ENCODE peak calls at places on chromosomes 11 and 22, in six cellular contexts. I, E, A, Y, H and R are unnamed samples.

GRCh38 chr11:2210366-2211112 is 38.9 kb upstream of the TH start:
- DNase-seq in I (no peak), E (no peak), A (no peak), Y (no peak), H (no peak), R (no peak)

GRCh38 chr11:8017894-8018741 is 31.0 kb downstream of the EIF3F start:
- DNase-seq in I (no peak), E (no peak), A (peak), Y (no peak), H (no peak), R (no peak)

GRCh38 chr11:130546901-130547694 is 98.7 kb downstream of the ADAMTS15 start:
- DNase-seq in I (no peak), E (no peak), A (no peak), Y (no peak), H (no peak), R (no peak)

GRCh38 chr11:82176365-82176764 is 557.3 kb downstream of the FAM181B start:
- DNase-seq in I (no peak), E (no peak), A (no peak), Y (no peak), H (no peak), R (no peak)

GRCh38 chr22:45484742-45485141 is 17.9 kb upstream of the FBLN1 start:
- DNase-seq in I (no peak), E (no peak), A (no peak), Y (no peak), H (no peak), R (no peak)

GRCh38 chr22:20060700-20061480 is 19.2 kb upstream of the DGCR8 start:
- DNase-seq in I (no peak), E (no peak), A (no peak), Y (no peak), H (no peak), R (no peak)

GRCh38 chr11:117908959-117909610 is 20.1 kb downstream of the TMPRSS13 start:
- DNase-seq in I (peak), E (no peak), A (no peak), Y (no peak), H (no peak), R (no peak)

GRCh38 chr22:37163618-37164534 is 14.2 kb upstream of the IL2RB start:
- DNase-seq in I (no peak), E (peak), A (no peak), Y (no peak), H (no peak), R (no peak)

GRCh38 chr22:50252081-50253045 is 1.3 kb upstream of the HDAC10 start:
- DNase-seq in I (no peak), E (peak), A (peak), Y (no peak), H (peak), R (peak)

GRCh38 chr11:73950869-73951710 is at the start of gene DNAJB13:
- DNase-seq in I (peak), E (no peak), A (peak), Y (peak), H (peak), R (no peak)

GRCh38 chr22:30325724-30326703 is 727 bp downstream of the TBC1D10A start:
- DNase-seq in I (peak), E (peak), A (no peak), Y (peak), H (peak), R (no peak)

GRCh38 chr22:50267591-50268390 is 2.4 kb downstream of the MAPK11 start:
- DNase-seq in I (peak), E (no peak), A (peak), Y (no peak), H (peak), R (no peak)

GRCh38 chr11:117883063-117883462 is 6.6 kb upstream of the FXYD6 start:
- DNase-seq in I (no peak), E (no peak), A (no peak), Y (no peak), H (no peak), R (no peak)

GRCh38 chr11:3049430-3050243 is 7.6 kb downstream of the CARS1 start:
- DNase-seq in I (no peak), E (peak), A (peak), Y (no peak), H (no peak), R (peak)

GRCh38 chr11:40129276-40129675 is 1330.2 kb downstream of the LRRC4C start:
- DNase-seq in I (no peak), E (no peak), A (no peak), Y (no peak), H (peak), R (no peak)

GRCh38 chr11:6319001-6319878 is 1.1 kb downstream of the CAVIN3 start:
- DNase-seq in I (no peak), E (no peak), A (peak), Y (no peak), H (no peak), R (no peak)

GRCh38 chr22:40031766-40032470 is 37.2 kb downstream of the FAM83F start:
- DNase-seq in I (no peak), E (no peak), A (no peak), Y (no peak), H (no peak), R (no peak)

GRCh38 chr11:110491577-110492352 is 62.0 kb downstream of the FDX1 start:
- DNase-seq in I (no peak), E (no peak), A (no peak), Y (no peak), H (no peak), R (no peak)

GRCh38 chr11:13260196-13260962 is 17.2 kb upstream of the BMAL1 start:
- DNase-seq in I (no peak), E (no peak), A (no peak), Y (no peak), H (no peak), R (no peak)

GRCh38 chr11:111427471-111427912 is 48.4 kb upstream of the POU2AF1 start:
- DNase-seq in I (peak), E (no peak), A (peak), Y (no peak), H (no peak), R (no peak)

GRCh38 chr11:65502852-65503603 is 4.2 kb downstream of the MALAT1 start:
- DNase-seq in I (peak), E (no peak), A (peak), Y (no peak), H (peak), R (peak)

GRCh38 chr11:129726179-129726578 is 89.5 kb upstream of the TMEM45B start:
- DNase-seq in I (no peak), E (no peak), A (no peak), Y (no peak), H (no peak), R (no peak)

GRCh38 chr22:41401781-41402648 is 20.3 kb downstream of the TEF start:
- DNase-seq in I (no peak), E (no peak), A (peak), Y (no peak), H (peak), R (no peak)

GRCh38 chr11:124384399-124384798 is at the start of gene OR8B2:
- DNase-seq in I (no peak), E (no peak), A (no peak), Y (no peak), H (no peak), R (no peak)

GRCh38 chr11:66020618-66021357 is 5.5 kb downstream of the CATSPER1 start:
- DNase-seq in I (peak), E (no peak), A (peak), Y (no peak), H (no peak), R (no peak)

GRCh38 chr11:115321602-115322289 is 182.5 kb downstream of the CADM1 start:
- DNase-seq in I (no peak), E (no peak), A (peak), Y (no peak), H (no peak), R (no peak)

GRCh38 chr22:28983190-28983589 is 78.4 kb downstream of the C22orf31 start:
- DNase-seq in I (no peak), E (no peak), A (no peak), Y (no peak), H (peak), R (no peak)

GRCh38 chr11:133134561-133135173 is 397.6 kb downstream of the OPCML start:
- DNase-seq in I (peak), E (no peak), A (peak), Y (peak), H (peak), R (peak)

GRCh38 chr22:31750365-31751284 is 693 bp upstream of the PRR14L start:
- DNase-seq in I (peak), E (no peak), A (no peak), Y (no peak), H (no peak), R (no peak)

GRCh38 chr22:31752096-31752847 is 1.5 kb upstream of the DEPDC5 start:
- DNase-seq in I (peak), E (no peak), A (no peak), Y (no peak), H (no peak), R (no peak)

GRCh38 chr22:31754813-31755212 is 994 bp downstream of the DEPDC5 start:
- DNase-seq in I (no peak), E (no peak), A (no peak), Y (no peak), H (no peak), R (no peak)

GRCh38 chr22:31753634-31754471 is at the start of gene DEPDC5:
- DNase-seq in I (peak), E (peak), A (peak), Y (peak), H (peak), R (peak)

GRCh38 chr22:31753005-31753633 is 700 bp upstream of the DEPDC5 start:
- DNase-seq in I (peak), E (no peak), A (no peak), Y (peak), H (peak), R (no peak)
- TF ChIP-seq CTCF in I (no peak), E (no peak), A (no peak), Y (no peak), H (no peak), R (no peak)

GRCh38 chr11:86274503-86274902 is 27.5 kb upstream of the HIKESHI start:
- DNase-seq in I (peak), E (no peak), A (no peak), Y (no peak), H (peak), R (no peak)
- TF ChIP-seq CTCF in I (peak), E (no peak), A (no peak), Y (peak), H (peak), R (no peak)

GRCh38 chr22:17818649-17819048 is 44.4 kb upstream of the BID start:
- DNase-seq in I (no peak), E (no peak), A (no peak), Y (no peak), H (no peak), R (no peak)
- TF ChIP-seq CTCF in I (no peak), E (no peak), A (no peak), Y (no peak), H (no peak), R (no peak)

GRCh38 chr11:119324124-119324665 is 7.3 kb upstream of the MCAM start:
- DNase-seq in I (no peak), E (no peak), A (no peak), Y (no peak), H (no peak), R (no peak)

GRCh38 chr11:119323532-119324033 is 6.7 kb upstream of the MCAM start:
- DNase-seq in I (peak), E (peak), A (peak), Y (peak), H (peak), R (peak)

GRCh38 chr11:119320593-119321524 is 3.9 kb upstream of the MCAM start:
- DNase-seq in I (peak), E (peak), A (peak), Y (no peak), H (peak), R (no peak)

GRCh38 chr11:119322921-119323531 is 6.1 kb upstream of the MCAM start:
- DNase-seq in I (no peak), E (no peak), A (no peak), Y (no peak), H (no peak), R (no peak)

DNA sequence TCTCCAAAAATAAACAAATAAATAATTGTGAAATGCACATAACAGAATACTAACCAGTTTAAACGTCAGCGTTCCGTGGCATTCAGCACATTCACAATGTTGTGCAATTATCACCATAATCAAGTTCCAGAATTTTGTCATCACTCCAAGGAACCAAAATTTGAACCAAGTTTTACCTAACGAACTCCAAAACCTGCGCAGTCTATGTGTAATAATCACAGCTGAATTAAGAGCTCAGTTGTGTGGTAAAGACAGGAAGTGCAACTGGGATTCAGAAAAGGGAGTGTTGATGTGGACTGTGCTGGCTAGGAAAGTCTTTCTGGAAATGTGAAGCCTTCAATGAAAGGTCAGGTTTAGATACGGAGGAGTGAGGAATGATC is 5.4 kb upstream of the MCAM start:
- DNase-seq in I (peak), E (peak), A (peak), Y (no peak), H (peak), R (no peak)
- TF ChIP-seq CTCF in I (no peak), E (peak), A (no peak), Y (no peak), H (peak), R (peak)

GRCh38 chr11:10674440-10674855 is 19.1 kb downstream of the IRAG1 start:
- DNase-seq in I (no peak), E (no peak), A (no peak), Y (no peak), H (no peak), R (no peak)
- TF ChIP-seq CTCF in I (no peak), E (no peak), A (no peak), Y (no peak), H (no peak), R (no peak)

GRCh38 chr11:108003623-108004022 is 5.1 kb upstream of the CUL5 start:
- DNase-seq in I (no peak), E (no peak), A (no peak), Y (no peak), H (no peak), R (no peak)

GRCh38 chr11:107996025-107996776 is 12.5 kb upstream of the CUL5 start:
- DNase-seq in I (no peak), E (no peak), A (no peak), Y (no peak), H (no peak), R (no peak)

GRCh38 chr11:108002476-108002875 is 6.2 kb upstream of the CUL5 start:
- DNase-seq in I (no peak), E (no peak), A (no peak), Y (no peak), H (no peak), R (no peak)

GRCh38 chr11:107998761-107999160 is 9.9 kb upstream of the CUL5 start:
- DNase-seq in I (no peak), E (no peak), A (no peak), Y (no peak), H (no peak), R (no peak)

GRCh38 chr11:107999759-108000455 is 8.8 kb upstream of the CUL5 start:
- DNase-seq in I (peak), E (no peak), A (peak), Y (peak), H (peak), R (no peak)
- TF ChIP-seq CTCF in I (peak), E (peak), A (peak), Y (peak), H (peak), R (no peak)